ENCODE peak calls at places on chromosomes 2 and 18, in five cellular contexts. D is CD4-positive, alpha-beta T cell; X is SJSA1; Y is CD8-positive, alpha-beta T cell; A is uterus. Z is an unnamed sample. For H3K9me3, the result is how much of the 10 kb centered on the place peaks cover.

GRCh38 chr2:151849413-151850010 is 21.3 kb upstream of the ARL5A start:
- DNase-seq in D (no peak), X (no peak), Y (no peak), A (no peak), Z (no peak)

GRCh38 chr18:36693931-36694661 is 134.7 kb downstream of the TPGS2 start:
- DNase-seq in D (no peak), X (no peak), Y (no peak), A (no peak), Z (no peak)

GRCh38 chr2:231926761-231927565 is 767 bp upstream of the NPPC start:
- DNase-seq in D (no peak), X (no peak), Y (no peak), A (peak), Z (no peak)

GRCh38 chr2:110820128-110820527 is 87.8 kb downstream of the ACOXL start:
- DNase-seq in D (no peak), X (no peak), Y (no peak), A (no peak), Z (no peak)

GRCh38 chr2:118774458-118775133 is 72.9 kb downstream of the EN1 start:
- DNase-seq in D (no peak), X (peak), Y (no peak), A (peak), Z (no peak)

GRCh38 chr2:27681844-27682243 is 18.2 kb downstream of the SLC4A1AP start:
- DNase-seq in D (no peak), X (no peak), Y (no peak), A (no peak), Z (no peak)

GRCh38 chr2:210681481-210681880 is 125.1 kb downstream of the CPS1 start:
- DNase-seq in D (no peak), X (no peak), Y (no peak), A (no peak), Z (no peak)

GRCh38 chr2:14577843-14578242 is 54.7 kb upstream of the LRATD1 start:
- DNase-seq in D (no peak), X (no peak), Y (no peak), A (no peak), Z (no peak)

GRCh38 chr2:32284321-32284720 is 6.6 kb downstream of the YIPF4 start:
- DNase-seq in D (no peak), X (no peak), Y (no peak), A (no peak), Z (no peak)

GRCh38 chr18:65343571-65343970 is 407.2 kb upstream of the CDH7 start:
- DNase-seq in D (no peak), X (no peak), Y (no peak), A (no peak), Z (no peak)
- H3K9me3 ChIP-seq in D (under half), X (under half), Y (under half), A (under half), Z (under half)

DNA sequence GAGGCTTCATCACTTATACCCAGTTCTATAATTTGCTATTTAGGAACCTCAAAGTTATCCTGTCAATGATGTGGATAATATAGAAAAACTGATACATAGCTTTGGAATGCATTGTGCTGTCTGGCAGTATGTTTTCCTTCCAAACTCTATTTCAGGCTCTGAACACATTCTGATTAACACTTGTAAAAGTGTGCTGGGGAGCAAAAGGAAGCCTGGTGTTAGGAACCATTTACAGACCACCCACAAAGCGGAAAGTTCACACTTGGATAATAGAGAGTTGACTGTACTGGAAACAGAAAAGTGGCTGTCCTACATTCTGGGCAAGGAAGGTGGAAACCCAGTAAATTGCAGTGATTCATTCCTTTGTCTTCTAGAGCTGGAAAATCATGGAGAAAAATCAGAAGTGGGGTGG is 114.5 kb upstream of the ZFP36L2 start:
- DNase-seq in D (no peak), X (peak), Y (no peak), A (no peak), Z (no peak)
- H3K9me3 ChIP-seq in D (under half), X (under half), Y (under half), A (under half), Z (under half)

GRCh38 chr2:216911008-216911407 is 51.1 kb upstream of the TNP1 start:
- DNase-seq in D (no peak), X (no peak), Y (no peak), A (no peak), Z (no peak)
- H3K9me3 ChIP-seq in D (under half), X (under half), Y (under half), A (under half), Z (under half)

DNA sequence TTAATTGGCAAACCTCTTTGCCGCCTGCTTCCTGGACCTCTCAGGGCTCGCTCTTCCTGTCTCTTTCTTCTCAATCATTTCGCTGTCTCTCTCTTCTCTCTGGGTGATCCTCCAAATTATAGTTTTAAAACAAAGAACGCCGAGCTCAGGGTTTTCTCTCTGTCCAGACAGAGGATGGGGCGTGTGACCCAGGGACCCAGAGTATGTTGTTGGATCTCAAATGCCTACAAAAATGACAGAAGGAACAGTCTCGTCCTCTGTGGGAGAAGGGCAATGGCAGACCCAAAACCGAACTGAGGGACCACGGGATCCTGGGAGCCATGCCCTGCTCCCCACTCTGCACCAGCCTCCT is 88.5 kb downstream of the EIPR1 start:
- DNase-seq in D (no peak), X (no peak), Y (no peak), A (no peak), Z (no peak)
- H3K9me3 ChIP-seq in D (under half), X (under half), Y (under half), A (under half), Z (under half)

GRCh38 chr2:16109821-16110310 is 169.5 kb downstream of the MYCN start:
- DNase-seq in D (no peak), X (no peak), Y (no peak), A (no peak), Z (no peak)
- H3K9me3 ChIP-seq in D (under half), X (under half), Y (under half), A (under half), Z (under half)

Z was measured in T-helper 17 cell.